ENCODE peak calls at places on chromosomes 4 and X, in six cellular contexts. E is amniotic stem cell; D is brain microvascular endothelial cell; J is lower leg skin; L is T-helper 1 cell; O is CD8-positive, alpha-beta memory T cell. P is an unnamed sample.

GRCh38 chr4:174996079-174996478 is 77.9 kb downstream of the ADAM29 start:
- DNase-seq in J (no peak), L (no peak), O (no peak), E (no peak), D (no peak), P (no peak)

GRCh38 chr4:38857354-38858096 is 908 bp upstream of the TLR6 start:
- DNase-seq in J (peak), E (peak), D (peak), O (no peak), L (peak), P (peak)

GRCh38 chr4:48570646-48571220 is 80.7 kb downstream of the ZAR1 start:
- DNase-seq in E (peak), O (no peak), D (peak), J (no peak), L (no peak), P (no peak)

GRCh38 chr4:110289601-110290100 is 91.2 kb upstream of the ELOVL6 start:
- DNase-seq in J (no peak), O (no peak), L (no peak), D (no peak), E (no peak), P (peak)

GRCh38 chr4:36244257-36245084 is at the start of gene ARAP2:
- DNase-seq in L (peak), J (peak), D (no peak), E (no peak), O (peak), P (no peak)

GRCh38 chr4:153467154-153467896 is 1.2 kb downstream of the TMEM131L start:
- DNase-seq in L (peak), D (no peak), J (no peak), O (peak), E (no peak), P (no peak)

GRCh38 chrX:153539171-153539978 is 21.9 kb downstream of the ATP2B3 start:
- DNase-seq in J (peak), D (peak), L (peak), E (no peak), O (peak), P (peak)

GRCh38 chr4:40575846-40576245 is 53.8 kb downstream of the RBM47 start:
- DNase-seq in O (no peak), E (no peak), L (no peak), J (no peak), D (no peak), P (no peak)

GRCh38 chr4:24805566-24805965 is 10.2 kb downstream of the SOD3 start:
- DNase-seq in L (no peak), J (no peak), E (no peak), D (no peak), O (no peak), P (no peak)

GRCh38 chrX:80290834-80291233 is 129.4 kb upstream of the TENT5D start:
- DNase-seq in E (no peak), J (no peak), O (no peak), L (no peak), D (no peak), P (no peak)

GRCh38 chr4:186949847-186950246 is 226.2 kb upstream of the FAT1 start:
- DNase-seq in D (no peak), L (no peak), O (no peak), J (no peak), E (no peak), P (no peak)

GRCh38 chr4:13907255-13907751 is 279.8 kb upstream of the BOD1L1 start:
- DNase-seq in J (no peak), E (peak), D (peak), O (no peak), L (no peak), P (peak)

P was measured in astrocyte of the cerebellum.